ENCODE peak calls at places on chromosomes 12 and 14, in eight cellular contexts. K is IMR-90; Z is pancreas; R is HAP-1; J is CD8-positive, alpha-beta memory T cell; S is NT2/D1; Q is transverse colon; I is endodermal cell. F is an unnamed sample.

GRCh38 chr12:26187429-26187828 is 7.9 kb upstream of the SSPN start:
- DNase-seq in K (no peak), Z (no peak), R (no peak), J (no peak), S (no peak), Q (no peak), I (no peak), F (no peak)

GRCh38 chr14:72715215-72715909 is 178.5 kb downstream of the DPF3 start:
- DNase-seq in K (peak; percentile 18), Z (no peak), R (no peak), J (no peak), S (no peak), Q (no peak), I (no peak), F (no peak)

GRCh38 chr12:85784096-85784720 is 52.0 kb downstream of the RASSF9 start:
- DNase-seq in K (no peak), Z (no peak), R (no peak), J (no peak), S (no peak), Q (no peak), I (no peak), F (no peak)

GRCh38 chr14:30610719-30611388 is 11.3 kb upstream of the SCFD1 start:
- DNase-seq in K (peak; percentile 81), Z (peak; percentile 35), R (peak; percentile 42), J (no peak), S (no peak), Q (peak; percentile 74), I (no peak), F (no peak)

GRCh38 chr12:69097619-69098368 is 141.6 kb upstream of the CPSF6 start:
- DNase-seq in K (no peak), Z (no peak), R (no peak), J (no peak), S (no peak), Q (no peak), I (no peak), F (no peak)

GRCh38 chr12:18446245-18446644 is 184.9 kb downstream of the PIK3C2G start:
- DNase-seq in K (no peak), Z (no peak), R (no peak), J (no peak), S (no peak), Q (no peak), I (peak; percentile 77), F (no peak)

GRCh38 chr14:31692376-31692781 is 131.2 kb downstream of the NUBPL start:
- DNase-seq in K (peak; percentile 5), Z (no peak), R (no peak), J (no peak), S (no peak), Q (no peak), I (no peak), F (no peak)

GRCh38 chr12:95204141-95204866 is 13.0 kb downstream of the FGD6 start:
- DNase-seq in K (peak; percentile 95), Z (no peak), R (no peak), J (no peak), S (no peak), Q (peak; percentile 55), I (peak; percentile 90), F (no peak)

GRCh38 chr12:30990316-30990715 is 63.8 kb downstream of the TSPAN11 start:
- DNase-seq in K (no peak), Z (no peak), R (no peak), J (no peak), S (no peak), Q (no peak), I (no peak), F (no peak)

GRCh38 chr14:79680087-79680486 is 531.2 kb downstream of the DIO2 start:
- DNase-seq in K (no peak), Z (no peak), R (no peak), J (no peak), S (no peak), Q (no peak), I (peak; percentile 67), F (no peak)

GRCh38 chr12:42854208-42854607 is 264.7 kb upstream of the PRICKLE1 start:
- DNase-seq in K (peak; percentile 88), Z (no peak), R (no peak), J (no peak), S (no peak), Q (no peak), I (no peak), F (no peak)

GRCh38 chr14:81927069-81927468 is 393.4 kb upstream of the SEL1L start:
- DNase-seq in K (no peak), Z (no peak), R (peak; percentile 10), J (no peak), S (peak; percentile 27), Q (no peak), I (no peak), F (no peak)

GRCh38 chr14:61596985-61597384 is 98.3 kb upstream of the HIF1A start:
- DNase-seq in K (no peak), Z (no peak), R (no peak), J (no peak), S (no peak), Q (no peak), I (no peak), F (no peak)

GRCh38 chr14:60217713-60218112 is 31.3 kb upstream of the PPM1A start:
- DNase-seq in K (no peak), Z (no peak), R (no peak), J (no peak), S (no peak), Q (no peak), I (no peak), F (no peak)

GRCh38 chr12:9867531-9867930 is 1.6 kb downstream of the CLEC2B start:
- DNase-seq in K (no peak), Z (no peak), R (no peak), J (no peak), S (no peak), Q (no peak), I (no peak), F (no peak)

GRCh38 chr12:29581641-29582040 is 84.2 kb upstream of the OVCH1 start:
- DNase-seq in K (peak; percentile 91), Z (no peak), R (no peak), J (no peak), S (no peak), Q (no peak), I (no peak), F (no peak)

GRCh38 chr12:29582677-29583076 is 85.2 kb upstream of the OVCH1 start:
- DNase-seq in K (no peak), Z (no peak), R (no peak), J (no peak), S (no peak), Q (no peak), I (no peak), F (no peak)

GRCh38 chr12:29580971-29581370 is 83.5 kb upstream of the OVCH1 start:
- DNase-seq in K (peak; percentile 33), Z (no peak), R (no peak), J (no peak), S (no peak), Q (no peak), I (no peak), F (no peak)

GRCh38 chr12:29578731-29579130 is 81.2 kb upstream of the OVCH1 start:
- DNase-seq in K (peak; percentile 51), Z (no peak), R (no peak), J (no peak), S (no peak), Q (no peak), I (no peak), F (no peak)

GRCh38 chr12:29582156-29582555 is 84.7 kb upstream of the OVCH1 start:
- DNase-seq in K (no peak), Z (no peak), R (no peak), J (no peak), S (no peak), Q (no peak), I (no peak), F (no peak)
- H3K4me1 ChIP-seq in K (peaks cover 19% of the 10 kb centered on the region), Z (no peaks in the 10 kb centered on the region), R (no peaks in the 10 kb centered on the region), J (no peaks in the 10 kb centered on the region), S (peaks cover 2% of the 10 kb centered on the region), Q (peaks cover 16% of the 10 kb centered on the region), I (no peaks in the 10 kb centered on the region), F (no peaks in the 10 kb centered on the region)

GRCh38 chr12:15707516-15708199 is 81.5 kb downstream of the EPS8 start:
- DNase-seq in K (no peak), Z (no peak), R (no peak), J (no peak), S (no peak), Q (no peak), I (no peak), F (no peak)

GRCh38 chr12:15708396-15709070 is 80.7 kb downstream of the EPS8 start:
- DNase-seq in K (no peak), Z (no peak), R (no peak), J (no peak), S (no peak), Q (no peak), I (no peak), F (no peak)

GRCh38 chr12:15706010-15706676 is 83.0 kb downstream of the EPS8 start:
- DNase-seq in K (no peak), Z (peak; percentile 33), R (peak; percentile 20), J (no peak), S (peak; percentile 28), Q (peak; percentile 87), I (peak; percentile 83), F (no peak)

GRCh38 chr12:15701721-15702156 is 87.4 kb downstream of the EPS8 start:
- DNase-seq in K (peak; percentile 68), Z (no peak), R (no peak), J (no peak), S (no peak), Q (no peak), I (no peak), F (no peak)

GRCh38 chr12:15705606-15706005 is 83.6 kb downstream of the EPS8 start:
- DNase-seq in K (no peak), Z (no peak), R (no peak), J (no peak), S (no peak), Q (no peak), I (no peak), F (no peak)
- H3K4me3 ChIP-seq in K (no peak overlapping the region), Z (no peak overlapping the region), R (no peak overlapping the region), J (no peak overlapping the region), S (no peak overlapping the region), Q (no peak overlapping the region), I (no peak overlapping the region), F (no peak overlapping the region)

GRCh38 chr14:39762576-39763401 is 330.6 kb upstream of the FBXO33 start:
- DNase-seq in K (no peak), Z (no peak), R (no peak), J (no peak), S (no peak), Q (no peak), I (no peak), F (no peak)
- H3K4me1 ChIP-seq in K (no peaks in the 10 kb centered on the region), Z (no peaks in the 10 kb centered on the region), R (no peaks in the 10 kb centered on the region), J (no peaks in the 10 kb centered on the region), S (no peaks in the 10 kb centered on the region), Q (no peaks in the 10 kb centered on the region), I (no peaks in the 10 kb centered on the region), F (no peaks in the 10 kb centered on the region)

DNA sequence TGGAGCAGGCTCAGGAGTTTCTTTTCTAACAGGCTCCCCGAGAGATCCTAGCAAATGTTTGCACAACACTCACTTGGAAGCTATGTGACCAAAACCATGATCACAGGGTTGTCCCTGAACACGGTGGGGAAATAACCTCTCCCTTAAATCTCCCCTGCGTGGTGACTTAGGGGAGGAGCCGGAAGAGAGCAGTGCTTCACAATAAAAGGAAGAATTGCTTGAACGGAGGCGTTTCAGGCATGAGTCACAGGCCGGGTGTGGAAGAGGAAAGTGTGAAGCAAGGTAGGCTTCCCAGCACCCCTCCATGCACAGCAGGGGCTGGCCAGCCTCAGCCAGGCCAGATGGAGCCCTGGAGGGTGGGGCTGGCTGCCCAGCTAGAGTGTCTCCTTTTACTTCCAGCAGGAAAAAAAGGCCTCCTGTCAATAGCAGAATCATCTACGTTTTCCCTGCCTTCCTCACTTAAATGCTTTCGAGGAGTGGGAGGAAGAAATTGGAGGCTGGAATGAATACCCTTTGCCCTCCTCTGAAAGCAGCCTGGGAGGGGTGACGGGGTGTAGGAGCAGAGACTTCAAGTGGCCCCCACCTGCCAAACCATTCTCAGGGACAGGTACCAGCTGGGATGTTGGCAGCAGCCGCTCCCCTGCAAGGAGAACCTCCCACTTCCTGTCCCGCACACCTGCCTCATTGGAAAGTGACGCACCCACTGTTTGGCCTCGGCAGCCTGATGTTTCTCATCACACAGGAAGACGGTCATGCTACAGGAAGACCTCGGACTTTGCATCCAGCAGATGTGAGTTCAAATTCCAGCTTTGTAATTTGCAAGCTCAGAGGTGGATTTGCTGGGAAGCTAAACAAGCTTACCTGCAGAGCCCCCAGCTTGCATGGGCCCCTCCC is 30.1 kb upstream of the PPP2R5C start:
- DNase-seq in K (peak; percentile 41), Z (peak; percentile 90), R (no peak), J (peak; percentile 74), S (no peak), Q (peak; percentile 92), I (peak; percentile 90), F (peak; percentile 74)
- H3K4me3 ChIP-seq in K (no peak overlapping the region), Z (peak overlapping the region; percentile 2), R (no peak overlapping the region), J (peak overlapping the region; percentile 53), S (no peak overlapping the region), Q (no peak overlapping the region), I (no peak overlapping the region), F (peak overlapping the region; percentile 14)